ENCODE peak calls at places on chromosomes 5 and 9, in eight cellular contexts. Y is GM23338, Q is HFFc6, U is heart left ventricle, Z is nephron progenitor cell, A is stomach, K is K562, T is right lobe of liver. S is an unnamed sample.

GRCh38 chr5:77639624-77640023 is 1.1 kb upstream of the OTP start:
- DNase-seq in Q (no peak), Y (no peak), T (no peak), K (no peak), A (no peak), U (no peak), Z (no peak), S (no peak)

GRCh38 chr5:173330151-173330855 is 2.1 kb upstream of the STC2 start:
- DNase-seq in Y (peak), U (no peak), Z (no peak), K (no peak), T (no peak), Q (no peak), A (no peak), S (no peak)

GRCh38 chr9:99690573-99690972 is 131.1 kb upstream of the NR4A3 start:
- DNase-seq in Y (no peak), U (no peak), K (no peak), Q (no peak), Z (no peak), T (no peak), A (no peak), S (no peak)

GRCh38 chr5:36740259-36740898 is 134.0 kb downstream of the SLC1A3 start:
- DNase-seq in Q (no peak), Y (no peak), K (no peak), Z (no peak), U (no peak), T (no peak), A (peak), S (no peak)

GRCh38 chr9:134284741-134285140 is 41.5 kb upstream of the RXRA start:
- DNase-seq in T (no peak), Z (no peak), Y (no peak), K (no peak), U (no peak), A (no peak), Q (no peak), S (no peak)

GRCh38 chr9:74277532-74277931 is 219.6 kb upstream of the RORB start:
- DNase-seq in Y (no peak), Z (no peak), A (no peak), K (no peak), U (no peak), T (no peak), Q (no peak), S (no peak)

GRCh38 chr5:179468696-179469095 is 81.7 kb upstream of the RUFY1 start:
- DNase-seq in Q (no peak), U (no peak), T (no peak), K (no peak), A (no peak), Z (no peak), Y (no peak), S (no peak)

GRCh38 chr5:156411131-156411727 is 84.3 kb downstream of the SGCD start:
- DNase-seq in Y (no peak), T (peak), Q (peak), Z (no peak), A (no peak), K (no peak), U (no peak), S (no peak)

GRCh38 chr5:114361724-114362196 is at the start of gene KCNN2:
- DNase-seq in U (peak), A (peak), Q (peak), T (peak), Z (peak), K (no peak), Y (peak), S (peak)

GRCh38 chr5:51832934-51833470 is 449.8 kb downstream of the ISL1 start:
- DNase-seq in Y (no peak), U (no peak), Z (no peak), K (no peak), T (no peak), A (no peak), Q (no peak), S (no peak)

GRCh38 chr9:20760246-20760901 is 76.3 kb downstream of the FOCAD start:
- DNase-seq in A (no peak), Q (no peak), U (no peak), Z (no peak), T (no peak), Y (no peak), K (no peak), S (no peak)

GRCh38 chr5:67795781-67796477 is 419.6 kb upstream of the PIK3R1 start:
- DNase-seq in K (no peak), Q (no peak), Z (no peak), A (no peak), U (no peak), Y (no peak), T (no peak), S (no peak)

GRCh38 chr9:4284925-4285324 is 14.9 kb downstream of the GLIS3 start:
- DNase-seq in Z (no peak), U (no peak), Q (no peak), T (no peak), A (no peak), Y (no peak), K (no peak), S (no peak)

GRCh38 chr9:92716557-92716956 is 46.6 kb upstream of the IPPK start:
- DNase-seq in Q (no peak), Y (peak), Z (peak), A (peak), T (peak), U (peak), K (peak), S (no peak)

GRCh38 chr5:5424736-5425135 is 2.3 kb downstream of the ICE1 start:
- DNase-seq in U (no peak), Y (no peak), A (no peak), Q (no peak), K (no peak), T (no peak), Z (no peak), S (no peak)

GRCh38 chr9:132806723-132807421 is 71.2 kb downstream of the AK8 start:
- DNase-seq in K (no peak), A (no peak), Y (peak), U (no peak), Z (no peak), Q (no peak), T (no peak), S (no peak)

GRCh38 chr5:1760656-1761452 is 38.8 kb downstream of the MRPL36 start:
- DNase-seq in A (peak), K (no peak), U (peak), Z (no peak), Q (no peak), Y (no peak), T (peak), S (peak)

GRCh38 chr5:128346038-128346437 is 192.0 kb downstream of the FBN2 start:
- DNase-seq in Q (no peak), K (no peak), T (no peak), U (no peak), A (no peak), Y (no peak), Z (no peak), S (no peak)

GRCh38 chr9:34143116-34143515 is 16.6 kb upstream of the DCAF12 start:
- DNase-seq in Y (no peak), A (no peak), K (no peak), Q (no peak), T (no peak), Z (no peak), U (no peak), S (no peak)

GRCh38 chr9:34809504-34810186 is 99.7 kb upstream of the CCL21 start:
- DNase-seq in T (no peak), Q (no peak), Y (peak), A (no peak), U (peak), Z (peak), K (peak), S (no peak)

GRCh38 chr5:173012882-173013281 is 29.3 kb downstream of the ATP6V0E1 start:
- DNase-seq in U (peak), K (no peak), A (no peak), Z (no peak), T (peak), Y (no peak), Q (no peak), S (peak)

GRCh38 chr5:141867139-141867538 is 11.1 kb downstream of the PCDH1 start:
- DNase-seq in T (peak), Z (no peak), U (no peak), A (peak), Q (no peak), Y (no peak), K (no peak), S (no peak)

GRCh38 chr5:154115314-154115713 is 75.2 kb upstream of the GALNT10 start:
- DNase-seq in K (no peak), Q (no peak), T (no peak), Z (no peak), Y (no peak), A (no peak), U (no peak), S (no peak)

GRCh38 chr9:133153227-133154096 is 10.3 kb downstream of the GBGT1 start:
- DNase-seq in Z (no peak), Y (no peak), U (peak), Q (no peak), A (no peak), T (no peak), K (no peak), S (no peak)

GRCh38 chr9:76761448-76761847 is 2.8 kb upstream of the PCA3 start:
- DNase-seq in U (no peak), K (peak), Y (peak), T (no peak), A (no peak), Q (no peak), Z (no peak), S (no peak)

GRCh38 chr5:181217111-181217804 is 5.8 kb upstream of the TRIM41 start:
- DNase-seq in Q (peak), U (peak), Y (peak), K (peak), T (no peak), Z (peak), A (peak), S (peak)

GRCh38 chr5:115816226-115817042 is at the start of gene CDO1:
- DNase-seq in A (no peak), U (peak), K (no peak), T (peak), Q (no peak), Z (peak), Y (peak), S (peak)

GRCh38 chr9:4654084-4654483 is 8.0 kb upstream of the PLPP6 start:
- DNase-seq in A (no peak), Y (no peak), U (no peak), K (no peak), Z (no peak), Q (no peak), T (no peak), S (peak)

GRCh38 chr5:149455889-149456409 is 76.9 kb upstream of the IL17B start:
- DNase-seq in Z (no peak), T (no peak), Q (peak), U (peak), Y (no peak), A (no peak), K (peak), S (no peak)

GRCh38 chr5:61010759-61011460 is 65.9 kb downstream of the NDUFAF2 start:
- DNase-seq in A (no peak), U (no peak), K (peak), Q (peak), Y (peak), T (no peak), Z (no peak), S (no peak)

GRCh38 chr9:129752915-129753724 is at the start of gene PTGES:
- DNase-seq in Z (peak), Y (peak), U (peak), A (peak), K (peak), T (no peak), Q (peak), S (peak)

GRCh38 chr5:126015244-126016054 is 407.8 kb upstream of the GRAMD2B start:
- DNase-seq in U (no peak), Z (peak), Q (no peak), A (no peak), K (no peak), Y (no peak), T (no peak), S (no peak)

GRCh38 chr5:174383196-174384178 is 338.0 kb downstream of the NSG2 start:
- DNase-seq in Z (no peak), Q (no peak), Y (no peak), T (no peak), K (no peak), U (no peak), A (no peak), S (no peak)

GRCh38 chr9:37675661-37676060 is 24.9 kb downstream of the FRMPD1 start:
- DNase-seq in Q (no peak), U (no peak), K (no peak), Y (no peak), A (no peak), T (no peak), Z (no peak), S (no peak)

GRCh38 chr9:135230817-135231520 is 143.5 kb downstream of the OLFM1 start:
- DNase-seq in Z (no peak), Y (no peak), T (no peak), U (peak), K (no peak), Q (no peak), A (no peak), S (no peak)

GRCh38 chr5:140785905-140786686 is at the start of gene PCDHA1:
- DNase-seq in Z (no peak), K (no peak), Y (peak), T (no peak), Q (no peak), U (no peak), A (no peak), S (no peak)

DNA sequence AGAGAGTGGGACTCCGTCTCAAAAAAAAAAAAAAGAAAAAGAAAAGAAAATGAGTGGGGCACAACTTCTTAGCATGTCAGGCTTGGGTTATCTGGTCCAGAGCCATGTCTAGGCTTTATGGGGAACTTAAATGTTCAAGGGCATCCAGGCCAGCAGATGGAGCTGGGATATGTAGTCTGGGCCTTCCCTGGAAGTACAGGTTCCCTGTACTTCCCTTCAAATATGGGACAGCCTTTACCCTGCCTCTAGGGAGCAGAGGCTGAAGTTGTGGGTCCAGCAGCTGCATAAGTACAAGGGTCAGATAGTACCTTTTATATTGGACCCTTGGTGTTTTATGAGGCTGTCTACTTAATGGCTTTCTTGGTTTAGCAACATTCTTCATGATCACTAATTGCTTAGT is 42.1 kb downstream of the FAF2 start:
- DNase-seq in U (no peak), T (no peak), Z (no peak), Y (no peak), Q (no peak), A (no peak), K (no peak), S (no peak)
- TF ChIP-seq CTCF in U (no peak), T (peak), Z (no peak), Y (no peak), Q (no peak), A (no peak), K (no peak), S (no peak)

GRCh38 chr9:98673681-98674080 is 35.1 kb downstream of the GABBR2 start:
- DNase-seq in U (no peak), Q (no peak), T (no peak), Y (no peak), K (no peak), A (no peak), Z (no peak), S (no peak)

DNA sequence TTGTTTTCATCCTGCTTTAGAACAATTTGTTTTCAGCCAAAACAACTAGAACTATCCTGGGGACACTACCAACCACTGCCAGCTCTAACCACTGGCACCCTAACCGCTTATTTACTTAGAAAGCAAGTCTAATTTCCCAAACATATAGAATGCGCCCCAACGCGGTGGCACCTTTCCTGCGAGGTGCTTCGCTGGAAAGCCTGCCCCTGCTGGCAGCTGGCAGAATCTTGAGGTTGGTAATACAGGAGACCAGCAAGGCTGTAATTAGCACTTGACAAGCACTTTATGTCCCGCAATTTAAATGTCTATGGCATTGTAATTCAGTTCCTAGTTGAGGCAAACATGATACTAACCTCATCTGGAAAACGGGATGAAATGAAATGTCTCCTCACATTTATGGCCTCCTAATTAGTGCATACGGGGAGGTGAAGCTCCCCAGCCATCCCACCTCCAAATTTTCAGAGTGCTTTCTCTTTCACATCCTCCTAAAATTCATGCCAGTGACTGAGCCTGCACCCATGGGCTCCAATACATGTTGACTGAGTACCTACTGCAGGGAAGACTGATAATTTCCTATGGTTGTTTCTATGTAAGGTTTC is 30.4 kb downstream of the GABBR2 start:
- DNase-seq in Z (peak), T (no peak), U (no peak), A (no peak), Q (no peak), K (no peak), Y (peak), S (no peak)
- TF ChIP-seq CTCF in Z (peak), T (peak), U (peak), A (no peak), Q (peak), K (peak), Y (peak), S (peak)

GRCh38 chr5:7823601-7824000 is 27.3 kb downstream of the CFAP90 start:
- DNase-seq in Z (no peak), U (no peak), Y (no peak), K (no peak), A (no peak), Q (no peak), T (no peak), S (no peak)

GRCh38 chr5:7824995-7825394 is 25.9 kb downstream of the CFAP90 start:
- DNase-seq in U (no peak), Y (no peak), Q (no peak), K (no peak), T (no peak), Z (no peak), A (no peak), S (no peak)

GRCh38 chr5:7825630-7826029 is 25.3 kb downstream of the CFAP90 start:
- DNase-seq in U (no peak), T (no peak), A (no peak), Q (no peak), Z (peak), Y (no peak), K (no peak), S (no peak)

GRCh38 chr5:7828269-7828668 is 22.7 kb downstream of the CFAP90 start:
- DNase-seq in T (no peak), Q (no peak), U (no peak), Z (no peak), Y (no peak), A (peak), K (no peak), S (no peak)

DNA sequence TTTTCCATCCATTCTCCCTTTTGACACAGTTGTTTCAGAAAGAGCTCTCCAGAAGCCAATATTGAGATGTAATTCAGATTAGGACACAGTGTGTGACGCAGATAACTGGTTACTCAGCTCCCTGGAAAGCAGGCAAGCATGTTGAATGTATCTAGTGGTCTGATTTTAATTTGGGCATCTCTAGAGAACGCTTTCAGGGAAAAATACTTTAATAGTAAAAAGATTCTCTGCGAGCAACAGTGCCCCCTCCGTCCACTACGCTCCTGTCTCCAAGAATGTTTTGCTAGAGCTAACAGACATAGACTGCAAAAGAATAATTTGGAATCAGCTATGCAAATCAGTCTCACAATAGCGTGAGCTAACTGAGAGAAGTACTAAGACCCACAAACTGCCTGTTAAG is 23.3 kb downstream of the CFAP90 start:
- DNase-seq in U (no peak), T (no peak), Y (no peak), Q (no peak), K (no peak), A (no peak), Z (no peak), S (no peak)
- TF ChIP-seq CTCF in U (peak), T (no peak), Y (no peak), Q (peak), K (peak), A (no peak), Z (no peak), S (no peak)

DNA sequence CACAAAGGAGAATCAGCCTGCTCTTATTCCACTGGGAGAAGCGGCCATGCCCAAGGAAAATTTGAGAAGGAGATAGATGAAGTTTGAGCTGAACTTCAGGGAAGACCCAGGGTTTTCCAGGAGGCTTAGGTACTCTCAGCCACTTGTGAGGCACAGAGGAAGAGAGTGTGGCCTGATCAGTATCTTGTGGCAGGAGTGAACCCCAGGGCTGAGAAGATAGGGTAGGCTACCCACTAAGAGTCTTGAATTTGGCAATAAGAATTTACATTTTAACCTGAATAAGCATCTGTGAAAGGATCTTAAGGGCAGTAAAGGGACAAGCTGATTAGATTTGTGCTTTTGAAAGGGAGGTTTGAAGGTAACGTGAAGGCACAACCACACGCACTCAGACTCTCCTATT is 108.4 kb upstream of the VCAN start:
- DNase-seq in Y (no peak), A (no peak), K (no peak), U (no peak), T (no peak), Q (no peak), Z (no peak), S (no peak)
- TF ChIP-seq CTCF in Y (no peak), A (no peak), K (no peak), U (no peak), T (no peak), Q (no peak), Z (no peak), S (no peak)